ENCODE peak calls at places on chromosomes 13 and 19, in five cellular contexts. One of them, this sample, is unnamed.

GRCh38 chr13:73079359-73079758 is 20.6 kb downstream of the KLF5 start:
- ATAC-seq in left lung: no peak
- ATAC-seq in CD4-positive, alpha-beta T cell: no peak
- ATAC-seq in activated CD8-positive, alpha-beta T cell treated with anti-CD3 and anti-CD28 coated beads, Interleukin-2, amount 10 ng/mL, durations not matched to agents 7 days and 5 days: no peak
- ATAC-seq in HCT116: no peak
- ATAC-seq in this sample: no peak

GRCh38 chr13:97347255-97347653 is 86.7 kb upstream of the RAP2A start:
- ATAC-seq in activated CD8-positive, alpha-beta T cell treated with anti-CD3 and anti-CD28 coated beads, Interleukin-2, amount 10 ng/mL, durations not matched to agents 7 days and 5 days: no peak
- ATAC-seq in CD4-positive, alpha-beta T cell: no peak
- ATAC-seq in HCT116: no peak
- ATAC-seq in left lung: no peak
- ATAC-seq in this sample: no peak

GRCh38 chr13:90415902-90416301 is 931.6 kb upstream of the MIR17HG start:
- ATAC-seq in CD4-positive, alpha-beta T cell: no peak
- ATAC-seq in activated CD8-positive, alpha-beta T cell treated with anti-CD3 and anti-CD28 coated beads, Interleukin-2, amount 10 ng/mL, durations not matched to agents 7 days and 5 days: no peak
- ATAC-seq in HCT116: no peak
- ATAC-seq in left lung: no peak
- ATAC-seq in this sample: no peak

GRCh38 chr19:54137913-54138776 is 583 bp downstream of the CNOT3 start:
- ATAC-seq in activated CD8-positive, alpha-beta T cell treated with anti-CD3 and anti-CD28 coated beads, Interleukin-2, amount 10 ng/mL, durations not matched to agents 7 days and 5 days: no peak
- ATAC-seq in CD4-positive, alpha-beta T cell: no peak
- ATAC-seq in left lung: no peak
- ATAC-seq in HCT116: no peak
- ATAC-seq in this sample: no peak

GRCh38 chr13:80399340-80400163 is 58.6 kb upstream of the SPRY2 start:
- ATAC-seq in left lung: peak
- ATAC-seq in HCT116: no peak
- ATAC-seq in CD4-positive, alpha-beta T cell: no peak
- ATAC-seq in activated CD8-positive, alpha-beta T cell treated with anti-CD3 and anti-CD28 coated beads, Interleukin-2, amount 10 ng/mL, durations not matched to agents 7 days and 5 days: peak
- ATAC-seq in this sample: no peak

GRCh38 chr19:12838182-12838890 is at the start of gene MAST1:
- ATAC-seq in CD4-positive, alpha-beta T cell: peak
- ATAC-seq in activated CD8-positive, alpha-beta T cell treated with anti-CD3 and anti-CD28 coated beads, Interleukin-2, amount 10 ng/mL, durations not matched to agents 7 days and 5 days: peak
- ATAC-seq in HCT116: peak
- ATAC-seq in left lung: peak
- ATAC-seq in this sample: peak

GRCh38 chr13:107376393-107377085 is 808.6 kb upstream of the ARGLU1 start:
- ATAC-seq in HCT116: no peak
- ATAC-seq in activated CD8-positive, alpha-beta T cell treated with anti-CD3 and anti-CD28 coated beads, Interleukin-2, amount 10 ng/mL, durations not matched to agents 7 days and 5 days: no peak
- ATAC-seq in CD4-positive, alpha-beta T cell: no peak
- ATAC-seq in left lung: no peak
- ATAC-seq in this sample: no peak

GRCh38 chr19:41871573-41872383 is 5.3 kb upstream of the CD79A start:
- ATAC-seq in HCT116: peak
- ATAC-seq in CD4-positive, alpha-beta T cell: peak
- ATAC-seq in left lung: no peak
- ATAC-seq in activated CD8-positive, alpha-beta T cell treated with anti-CD3 and anti-CD28 coated beads, Interleukin-2, amount 10 ng/mL, durations not matched to agents 7 days and 5 days: peak
- ATAC-seq in this sample: peak

GRCh38 chr13:110615322-110616102 is at the start of gene NAXD:
- ATAC-seq in activated CD8-positive, alpha-beta T cell treated with anti-CD3 and anti-CD28 coated beads, Interleukin-2, amount 10 ng/mL, durations not matched to agents 7 days and 5 days: peak
- ATAC-seq in HCT116: peak
- ATAC-seq in CD4-positive, alpha-beta T cell: peak
- ATAC-seq in left lung: peak
- ATAC-seq in this sample: peak

GRCh38 chr19:1700733-1701663 is 48.6 kb upstream of the TCF3 start:
- ATAC-seq in CD4-positive, alpha-beta T cell: no peak
- ATAC-seq in activated CD8-positive, alpha-beta T cell treated with anti-CD3 and anti-CD28 coated beads, Interleukin-2, amount 10 ng/mL, durations not matched to agents 7 days and 5 days: peak
- ATAC-seq in left lung: no peak
- ATAC-seq in HCT116: no peak
- ATAC-seq in this sample: no peak

GRCh38 chr13:23321534-23322241 is 111.8 kb downstream of the SACS start:
- ATAC-seq in left lung: peak
- ATAC-seq in activated CD8-positive, alpha-beta T cell treated with anti-CD3 and anti-CD28 coated beads, Interleukin-2, amount 10 ng/mL, durations not matched to agents 7 days and 5 days: peak
- ATAC-seq in HCT116: peak
- ATAC-seq in CD4-positive, alpha-beta T cell: no peak
- ATAC-seq in this sample: peak

GRCh38 chr13:24274452-24274971 is 34.9 kb upstream of the C1QTNF9 start:
- ATAC-seq in CD4-positive, alpha-beta T cell: peak
- ATAC-seq in left lung: no peak
- ATAC-seq in activated CD8-positive, alpha-beta T cell treated with anti-CD3 and anti-CD28 coated beads, Interleukin-2, amount 10 ng/mL, durations not matched to agents 7 days and 5 days: peak
- ATAC-seq in HCT116: no peak
- ATAC-seq in this sample: peak

GRCh38 chr19:51548891-51549305 is 17.4 kb upstream of the SIGLEC6 start:
- ATAC-seq in activated CD8-positive, alpha-beta T cell treated with anti-CD3 and anti-CD28 coated beads, Interleukin-2, amount 10 ng/mL, durations not matched to agents 7 days and 5 days: no peak
- ATAC-seq in HCT116: no peak
- ATAC-seq in left lung: no peak
- ATAC-seq in CD4-positive, alpha-beta T cell: no peak
- ATAC-seq in this sample: no peak

GRCh38 chr19:14102102-14102696 is 11.6 kb upstream of the SAMD1 start:
- ATAC-seq in activated CD8-positive, alpha-beta T cell treated with anti-CD3 and anti-CD28 coated beads, Interleukin-2, amount 10 ng/mL, durations not matched to agents 7 days and 5 days: no peak
- ATAC-seq in left lung: no peak
- ATAC-seq in CD4-positive, alpha-beta T cell: no peak
- ATAC-seq in HCT116: no peak
- ATAC-seq in this sample: no peak

GRCh38 chr19:58558066-58558622 is at the start of gene UBE2M:
- ATAC-seq in left lung: no peak
- ATAC-seq in HCT116: no peak
- ATAC-seq in CD4-positive, alpha-beta T cell: peak
- ATAC-seq in activated CD8-positive, alpha-beta T cell treated with anti-CD3 and anti-CD28 coated beads, Interleukin-2, amount 10 ng/mL, durations not matched to agents 7 days and 5 days: peak
- ATAC-seq in this sample: peak

GRCh38 chr13:27924529-27925141 is 4.8 kb downstream of the PDX1 start:
- ATAC-seq in HCT116: no peak
- ATAC-seq in left lung: no peak
- ATAC-seq in activated CD8-positive, alpha-beta T cell treated with anti-CD3 and anti-CD28 coated beads, Interleukin-2, amount 10 ng/mL, durations not matched to agents 7 days and 5 days: no peak
- ATAC-seq in CD4-positive, alpha-beta T cell: no peak
- ATAC-seq in this sample: no peak

GRCh38 chr19:48481846-48482639 is 12.9 kb downstream of the CYTH2 start:
- ATAC-seq in HCT116: no peak
- ATAC-seq in left lung: no peak
- ATAC-seq in activated CD8-positive, alpha-beta T cell treated with anti-CD3 and anti-CD28 coated beads, Interleukin-2, amount 10 ng/mL, durations not matched to agents 7 days and 5 days: no peak
- ATAC-seq in CD4-positive, alpha-beta T cell: no peak
- ATAC-seq in this sample: no peak

GRCh38 chr19:56333506-56333905 is 18.9 kb upstream of the ZSCAN5A start:
- ATAC-seq in left lung: peak
- ATAC-seq in HCT116: peak
- ATAC-seq in activated CD8-positive, alpha-beta T cell treated with anti-CD3 and anti-CD28 coated beads, Interleukin-2, amount 10 ng/mL, durations not matched to agents 7 days and 5 days: peak
- ATAC-seq in CD4-positive, alpha-beta T cell: no peak
- ATAC-seq in this sample: peak

GRCh38 chr13:113851480-113851803 is 12.4 kb downstream of the GAS6 start:
- ATAC-seq in HCT116: no peak
- ATAC-seq in activated CD8-positive, alpha-beta T cell treated with anti-CD3 and anti-CD28 coated beads, Interleukin-2, amount 10 ng/mL, durations not matched to agents 7 days and 5 days: no peak
- ATAC-seq in left lung: no peak
- ATAC-seq in CD4-positive, alpha-beta T cell: no peak
- ATAC-seq in this sample: peak

GRCh38 chr13:85969331-85969730 is 170.1 kb upstream of the SLITRK6 start:
- ATAC-seq in HCT116: no peak
- ATAC-seq in left lung: no peak
- ATAC-seq in activated CD8-positive, alpha-beta T cell treated with anti-CD3 and anti-CD28 coated beads, Interleukin-2, amount 10 ng/mL, durations not matched to agents 7 days and 5 days: no peak
- ATAC-seq in CD4-positive, alpha-beta T cell: no peak
- ATAC-seq in this sample: no peak

GRCh38 chr19:41793414-41793727 is 3.0 kb upstream of the CEACAM3 start:
- ATAC-seq in CD4-positive, alpha-beta T cell: no peak
- ATAC-seq in left lung: no peak
- ATAC-seq in HCT116: no peak
- ATAC-seq in activated CD8-positive, alpha-beta T cell treated with anti-CD3 and anti-CD28 coated beads, Interleukin-2, amount 10 ng/mL, durations not matched to agents 7 days and 5 days: no peak
- ATAC-seq in this sample: no peak

GRCh38 chr13:50006426-50007135 is 8.7 kb upstream of the KCNRG start:
- ATAC-seq in HCT116: no peak
- ATAC-seq in left lung: no peak
- ATAC-seq in activated CD8-positive, alpha-beta T cell treated with anti-CD3 and anti-CD28 coated beads, Interleukin-2, amount 10 ng/mL, durations not matched to agents 7 days and 5 days: no peak
- ATAC-seq in CD4-positive, alpha-beta T cell: no peak
- ATAC-seq in this sample: no peak

GRCh38 chr13:51035469-51035868 is 75.6 kb downstream of the C13orf42 start:
- ATAC-seq in HCT116: no peak
- ATAC-seq in activated CD8-positive, alpha-beta T cell treated with anti-CD3 and anti-CD28 coated beads, Interleukin-2, amount 10 ng/mL, durations not matched to agents 7 days and 5 days: no peak
- ATAC-seq in left lung: no peak
- ATAC-seq in CD4-positive, alpha-beta T cell: no peak
- ATAC-seq in this sample: no peak

GRCh38 chr13:66520511-66521390 is 709.4 kb downstream of the PCDH9 start:
- ATAC-seq in HCT116: no peak
- ATAC-seq in activated CD8-positive, alpha-beta T cell treated with anti-CD3 and anti-CD28 coated beads, Interleukin-2, amount 10 ng/mL, durations not matched to agents 7 days and 5 days: no peak
- ATAC-seq in CD4-positive, alpha-beta T cell: no peak
- ATAC-seq in left lung: no peak
- ATAC-seq in this sample: no peak

GRCh38 chr13:88623150-88623549 is 952.0 kb downstream of the SLITRK5 start:
- ATAC-seq in activated CD8-positive, alpha-beta T cell treated with anti-CD3 and anti-CD28 coated beads, Interleukin-2, amount 10 ng/mL, durations not matched to agents 7 days and 5 days: no peak
- ATAC-seq in left lung: no peak
- ATAC-seq in HCT116: no peak
- ATAC-seq in CD4-positive, alpha-beta T cell: no peak
- ATAC-seq in this sample: peak

GRCh38 chr13:106143930-106144709 is 391.3 kb downstream of the EFNB2 start:
- ATAC-seq in CD4-positive, alpha-beta T cell: no peak
- ATAC-seq in HCT116: peak
- ATAC-seq in activated CD8-positive, alpha-beta T cell treated with anti-CD3 and anti-CD28 coated beads, Interleukin-2, amount 10 ng/mL, durations not matched to agents 7 days and 5 days: no peak
- ATAC-seq in left lung: peak
- ATAC-seq in this sample: no peak

GRCh38 chr13:39602614-39603366 is at the start of gene LHFPL6:
- ATAC-seq in left lung: peak
- ATAC-seq in CD4-positive, alpha-beta T cell: peak
- ATAC-seq in HCT116: peak
- ATAC-seq in activated CD8-positive, alpha-beta T cell treated with anti-CD3 and anti-CD28 coated beads, Interleukin-2, amount 10 ng/mL, durations not matched to agents 7 days and 5 days: peak
- ATAC-seq in this sample: peak

GRCh38 chr13:27634791-27635190 is 13.1 kb downstream of the POLR1D start:
- ATAC-seq in activated CD8-positive, alpha-beta T cell treated with anti-CD3 and anti-CD28 coated beads, Interleukin-2, amount 10 ng/mL, durations not matched to agents 7 days and 5 days: no peak
- ATAC-seq in HCT116: no peak
- ATAC-seq in left lung: no peak
- ATAC-seq in CD4-positive, alpha-beta T cell: no peak
- ATAC-seq in this sample: no peak

GRCh38 chr19:55552620-55553019 is 7.3 kb upstream of the SBK3 start:
- ATAC-seq in activated CD8-positive, alpha-beta T cell treated with anti-CD3 and anti-CD28 coated beads, Interleukin-2, amount 10 ng/mL, durations not matched to agents 7 days and 5 days: no peak
- ATAC-seq in HCT116: no peak
- ATAC-seq in left lung: no peak
- ATAC-seq in CD4-positive, alpha-beta T cell: no peak
- ATAC-seq in this sample: no peak

GRCh38 chr13:93270769-93271753 is 44.5 kb downstream of the GPC6 start:
- ATAC-seq in left lung: peak
- ATAC-seq in activated CD8-positive, alpha-beta T cell treated with anti-CD3 and anti-CD28 coated beads, Interleukin-2, amount 10 ng/mL, durations not matched to agents 7 days and 5 days: no peak
- ATAC-seq in HCT116: no peak
- ATAC-seq in CD4-positive, alpha-beta T cell: no peak
- ATAC-seq in this sample: no peak

GRCh38 chr19:18416778-18417249 is 2.4 kb upstream of the SSBP4 start:
- ATAC-seq in activated CD8-positive, alpha-beta T cell treated with anti-CD3 and anti-CD28 coated beads, Interleukin-2, amount 10 ng/mL, durations not matched to agents 7 days and 5 days: peak
- ATAC-seq in CD4-positive, alpha-beta T cell: peak
- ATAC-seq in HCT116: peak
- ATAC-seq in left lung: peak
- ATAC-seq in this sample: peak

GRCh38 chr19:45450042-45450380 is 17.8 kb upstream of the FOSB start:
- ATAC-seq in CD4-positive, alpha-beta T cell: peak
- ATAC-seq in left lung: peak
- ATAC-seq in activated CD8-positive, alpha-beta T cell treated with anti-CD3 and anti-CD28 coated beads, Interleukin-2, amount 10 ng/mL, durations not matched to agents 7 days and 5 days: peak
- ATAC-seq in HCT116: peak
- ATAC-seq in this sample: peak

GRCh38 chr19:57351867-57352266 is 796 bp downstream of the ZNF304 start:
- ATAC-seq in CD4-positive, alpha-beta T cell: no peak
- ATAC-seq in HCT116: peak
- ATAC-seq in activated CD8-positive, alpha-beta T cell treated with anti-CD3 and anti-CD28 coated beads, Interleukin-2, amount 10 ng/mL, durations not matched to agents 7 days and 5 days: peak
- ATAC-seq in left lung: no peak
- ATAC-seq in this sample: no peak

GRCh38 chr19:13398182-13398581 is 108.1 kb downstream of the CACNA1A start:
- ATAC-seq in left lung: no peak
- ATAC-seq in CD4-positive, alpha-beta T cell: no peak
- ATAC-seq in HCT116: no peak
- ATAC-seq in activated CD8-positive, alpha-beta T cell treated with anti-CD3 and anti-CD28 coated beads, Interleukin-2, amount 10 ng/mL, durations not matched to agents 7 days and 5 days: no peak
- ATAC-seq in this sample: no peak

GRCh38 chr19:6038634-6039405 is 60.9 kb upstream of the RANBP3 start:
- ATAC-seq in left lung: no peak
- ATAC-seq in CD4-positive, alpha-beta T cell: no peak
- ATAC-seq in activated CD8-positive, alpha-beta T cell treated with anti-CD3 and anti-CD28 coated beads, Interleukin-2, amount 10 ng/mL, durations not matched to agents 7 days and 5 days: no peak
- ATAC-seq in HCT116: no peak
- ATAC-seq in this sample: peak

GRCh38 chr13:43074824-43075510 is 51.6 kb downstream of the DNAJC15 start:
- ATAC-seq in CD4-positive, alpha-beta T cell: peak
- ATAC-seq in HCT116: no peak
- ATAC-seq in left lung: peak
- ATAC-seq in activated CD8-positive, alpha-beta T cell treated with anti-CD3 and anti-CD28 coated beads, Interleukin-2, amount 10 ng/mL, durations not matched to agents 7 days and 5 days: peak
- ATAC-seq in this sample: peak

This sample was measured in activated T-helper 17 cell treated with anti-CD3 and anti-CD28 coated beads, Interleukin-2, amount 50 U/mL, for 72 hours.